ENCODE peak calls at places on chromosomes 3 and 15, in ten cellular contexts. One of them, this sample, is unnamed. For H3K36me3, the result is how much of the 10 kb centered on the place peaks cover.

GRCh38 chr3:177516130-177517011 is 319.1 kb upstream of the TBL1XR1 start:
- DNase-seq in mammary epithelial cell: no peak
- DNase-seq in A673: peak
- DNase-seq in transverse colon: no peak
- DNase-seq in colonic mucosa: no peak
- DNase-seq in breast epithelium: peak
- DNase-seq in OCI-LY7: no peak
- DNase-seq in psoas muscle: peak
- DNase-seq in uterus: peak
- DNase-seq in sigmoid colon: no peak
- DNase-seq in this sample: peak

GRCh38 chr3:13644341-13645082 is 95.6 kb downstream of the FBLN2 start:
- DNase-seq in A673: no peak
- DNase-seq in breast epithelium: no peak
- DNase-seq in mammary epithelial cell: peak
- DNase-seq in psoas muscle: no peak
- DNase-seq in colonic mucosa: no peak
- DNase-seq in uterus: no peak
- DNase-seq in OCI-LY7: no peak
- DNase-seq in sigmoid colon: no peak
- DNase-seq in transverse colon: no peak
- DNase-seq in this sample: no peak

GRCh38 chr3:170848294-170848917 is 21.6 kb downstream of the RPL22L1 start:
- DNase-seq in colonic mucosa: no peak
- DNase-seq in A673: peak
- DNase-seq in OCI-LY7: no peak
- DNase-seq in psoas muscle: no peak
- DNase-seq in uterus: no peak
- DNase-seq in transverse colon: no peak
- DNase-seq in breast epithelium: no peak
- DNase-seq in mammary epithelial cell: no peak
- DNase-seq in sigmoid colon: no peak
- DNase-seq in this sample: no peak

GRCh38 chr15:58506064-58506490 is 74.3 kb downstream of the LIPC start:
- DNase-seq in colonic mucosa: no peak
- DNase-seq in breast epithelium: peak
- DNase-seq in OCI-LY7: no peak
- DNase-seq in uterus: no peak
- DNase-seq in mammary epithelial cell: peak
- DNase-seq in A673: no peak
- DNase-seq in transverse colon: no peak
- DNase-seq in psoas muscle: peak
- DNase-seq in sigmoid colon: no peak
- DNase-seq in this sample: no peak

GRCh38 chr3:133452603-133453313 is 52.9 kb downstream of the BFSP2 start:
- DNase-seq in OCI-LY7: no peak
- DNase-seq in mammary epithelial cell: no peak
- DNase-seq in psoas muscle: no peak
- DNase-seq in A673: no peak
- DNase-seq in sigmoid colon: no peak
- DNase-seq in colonic mucosa: no peak
- DNase-seq in uterus: no peak
- DNase-seq in transverse colon: no peak
- DNase-seq in breast epithelium: no peak
- DNase-seq in this sample: no peak

GRCh38 chr3:165254812-165255211 is 58.6 kb upstream of the SLITRK3 start:
- DNase-seq in sigmoid colon: no peak
- DNase-seq in mammary epithelial cell: no peak
- DNase-seq in breast epithelium: no peak
- DNase-seq in A673: peak
- DNase-seq in uterus: no peak
- DNase-seq in transverse colon: no peak
- DNase-seq in psoas muscle: no peak
- DNase-seq in colonic mucosa: no peak
- DNase-seq in OCI-LY7: no peak
- DNase-seq in this sample: no peak

GRCh38 chr3:156727519-156728205 is 53.3 kb downstream of the TIPARP start:
- DNase-seq in mammary epithelial cell: no peak
- DNase-seq in A673: no peak
- DNase-seq in colonic mucosa: no peak
- DNase-seq in sigmoid colon: no peak
- DNase-seq in uterus: no peak
- DNase-seq in psoas muscle: no peak
- DNase-seq in OCI-LY7: peak
- DNase-seq in transverse colon: no peak
- DNase-seq in breast epithelium: no peak
- DNase-seq in this sample: no peak

GRCh38 chr3:183815951-183816475 is 9.4 kb downstream of the MAP6D1 start:
- DNase-seq in transverse colon: no peak
- DNase-seq in psoas muscle: no peak
- DNase-seq in colonic mucosa: no peak
- DNase-seq in sigmoid colon: no peak
- DNase-seq in A673: no peak
- DNase-seq in uterus: no peak
- DNase-seq in mammary epithelial cell: no peak
- DNase-seq in breast epithelium: no peak
- DNase-seq in OCI-LY7: peak
- DNase-seq in this sample: no peak

GRCh38 chr15:74928771-74929198 is 9.1 kb downstream of the COX5A start:
- DNase-seq in uterus: no peak
- DNase-seq in A673: no peak
- DNase-seq in colonic mucosa: no peak
- DNase-seq in sigmoid colon: no peak
- DNase-seq in breast epithelium: no peak
- DNase-seq in OCI-LY7: no peak
- DNase-seq in mammary epithelial cell: no peak
- DNase-seq in psoas muscle: no peak
- DNase-seq in transverse colon: no peak
- DNase-seq in this sample: no peak

GRCh38 chr15:74920472-74920871 is 13.8 kb upstream of the FAM219B start:
- DNase-seq in mammary epithelial cell: no peak
- DNase-seq in breast epithelium: no peak
- DNase-seq in colonic mucosa: no peak
- DNase-seq in psoas muscle: no peak
- DNase-seq in sigmoid colon: no peak
- DNase-seq in uterus: no peak
- DNase-seq in OCI-LY7: no peak
- DNase-seq in transverse colon: no peak
- DNase-seq in A673: no peak
- DNase-seq in this sample: no peak

DNA sequence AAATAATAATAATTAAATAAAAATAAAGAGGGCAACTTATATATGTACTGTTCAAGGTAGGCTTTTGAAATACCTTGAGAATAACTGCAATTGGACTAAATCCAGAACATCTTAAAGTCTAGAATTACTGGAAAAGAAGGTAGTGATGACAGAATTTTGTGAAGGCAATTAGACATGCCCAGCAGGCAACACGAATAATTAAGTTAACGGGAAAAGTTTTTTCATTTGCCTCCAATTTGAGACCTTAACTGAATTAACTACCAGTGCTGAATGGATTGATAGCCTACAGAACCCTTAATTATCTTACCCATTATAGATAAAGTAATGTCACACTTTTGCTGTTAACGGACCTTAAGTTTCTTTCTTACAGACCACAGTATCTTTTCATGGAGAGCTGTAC is 13.3 kb downstream of the COX5A start:
- DNase-seq in mammary epithelial cell: no peak
- DNase-seq in colonic mucosa: no peak
- DNase-seq in breast epithelium: no peak
- DNase-seq in A673: no peak
- DNase-seq in sigmoid colon: no peak
- DNase-seq in uterus: no peak
- DNase-seq in transverse colon: no peak
- DNase-seq in OCI-LY7: no peak
- DNase-seq in psoas muscle: no peak
- DNase-seq in this sample: no peak
- H3K36me3 ChIP-seq in mammary epithelial cell: under half
- H3K36me3 ChIP-seq in colonic mucosa: under half
- H3K36me3 ChIP-seq in breast epithelium: under half
- H3K36me3 ChIP-seq in A673: half or more
- H3K36me3 ChIP-seq in sigmoid colon: under half
- H3K36me3 ChIP-seq in uterus: under half
- H3K36me3 ChIP-seq in transverse colon: under half
- H3K36me3 ChIP-seq in OCI-LY7: half or more
- H3K36me3 ChIP-seq in psoas muscle: half or more
- H3K36me3 ChIP-seq in this sample: half or more

GRCh38 chr3:127711021-127711420 is 38.3 kb downstream of the ABTB1 start:
- DNase-seq in psoas muscle: no peak
- DNase-seq in sigmoid colon: peak
- DNase-seq in uterus: no peak
- DNase-seq in colonic mucosa: no peak
- DNase-seq in mammary epithelial cell: no peak
- DNase-seq in A673: no peak
- DNase-seq in OCI-LY7: no peak
- DNase-seq in breast epithelium: no peak
- DNase-seq in transverse colon: peak
- DNase-seq in this sample: peak

GRCh38 chr3:127710473-127710941 is 37.8 kb downstream of the ABTB1 start:
- DNase-seq in colonic mucosa: no peak
- DNase-seq in mammary epithelial cell: peak
- DNase-seq in psoas muscle: no peak
- DNase-seq in sigmoid colon: peak
- DNase-seq in transverse colon: peak
- DNase-seq in breast epithelium: no peak
- DNase-seq in OCI-LY7: no peak
- DNase-seq in uterus: no peak
- DNase-seq in A673: no peak
- DNase-seq in this sample: peak

GRCh38 chr3:127714151-127714571 is 41.4 kb downstream of the ABTB1 start:
- DNase-seq in sigmoid colon: no peak
- DNase-seq in colonic mucosa: no peak
- DNase-seq in psoas muscle: no peak
- DNase-seq in mammary epithelial cell: no peak
- DNase-seq in breast epithelium: no peak
- DNase-seq in OCI-LY7: no peak
- DNase-seq in A673: no peak
- DNase-seq in transverse colon: no peak
- DNase-seq in uterus: no peak
- DNase-seq in this sample: peak

GRCh38 chr3:127712881-127713771 is 40.4 kb downstream of the ABTB1 start:
- DNase-seq in uterus: no peak
- DNase-seq in transverse colon: no peak
- DNase-seq in colonic mucosa: no peak
- DNase-seq in mammary epithelial cell: no peak
- DNase-seq in breast epithelium: no peak
- DNase-seq in sigmoid colon: no peak
- DNase-seq in psoas muscle: no peak
- DNase-seq in OCI-LY7: no peak
- DNase-seq in A673: no peak
- DNase-seq in this sample: no peak

GRCh38 chr3:127712461-127712860 is 39.7 kb downstream of the ABTB1 start:
- DNase-seq in uterus: no peak
- DNase-seq in psoas muscle: no peak
- DNase-seq in colonic mucosa: no peak
- DNase-seq in sigmoid colon: peak
- DNase-seq in OCI-LY7: no peak
- DNase-seq in breast epithelium: no peak
- DNase-seq in mammary epithelial cell: no peak
- DNase-seq in transverse colon: no peak
- DNase-seq in A673: no peak
- DNase-seq in this sample: peak
- TF ChIP-seq CTCF in uterus: no peak
- TF ChIP-seq CTCF in psoas muscle: no peak
- TF ChIP-seq CTCF in colonic mucosa: no peak
- TF ChIP-seq CTCF in sigmoid colon: no peak
- TF ChIP-seq CTCF in OCI-LY7: no peak
- TF ChIP-seq CTCF in breast epithelium: no peak
- TF ChIP-seq CTCF in mammary epithelial cell: no peak
- TF ChIP-seq CTCF in transverse colon: no peak
- TF ChIP-seq CTCF in A673: no peak
- TF ChIP-seq CTCF in this sample: no peak

GRCh38 chr3:37457392-37458065 is 283.1 kb upstream of the LRRFIP2 start:
- DNase-seq in transverse colon: no peak
- DNase-seq in OCI-LY7: no peak
- DNase-seq in psoas muscle: peak
- DNase-seq in uterus: no peak
- DNase-seq in mammary epithelial cell: no peak
- DNase-seq in A673: peak
- DNase-seq in breast epithelium: no peak
- DNase-seq in sigmoid colon: no peak
- DNase-seq in colonic mucosa: no peak
- DNase-seq in this sample: no peak

GRCh38 chr3:37456791-37457190 is 282.4 kb upstream of the LRRFIP2 start:
- DNase-seq in psoas muscle: no peak
- DNase-seq in OCI-LY7: no peak
- DNase-seq in sigmoid colon: no peak
- DNase-seq in A673: no peak
- DNase-seq in colonic mucosa: no peak
- DNase-seq in breast epithelium: no peak
- DNase-seq in transverse colon: no peak
- DNase-seq in uterus: no peak
- DNase-seq in mammary epithelial cell: no peak
- DNase-seq in this sample: no peak

GRCh38 chr3:37458162-37458895 is 283.9 kb upstream of the LRRFIP2 start:
- DNase-seq in OCI-LY7: no peak
- DNase-seq in colonic mucosa: no peak
- DNase-seq in uterus: peak
- DNase-seq in transverse colon: no peak
- DNase-seq in psoas muscle: peak
- DNase-seq in mammary epithelial cell: no peak
- DNase-seq in sigmoid colon: peak
- DNase-seq in breast epithelium: no peak
- DNase-seq in A673: no peak
- DNase-seq in this sample: no peak

GRCh38 chr3:37453393-37454391 is 279.3 kb upstream of the LRRFIP2 start:
- DNase-seq in colonic mucosa: peak
- DNase-seq in transverse colon: peak
- DNase-seq in mammary epithelial cell: no peak
- DNase-seq in psoas muscle: peak
- DNase-seq in A673: peak
- DNase-seq in uterus: peak
- DNase-seq in sigmoid colon: peak
- DNase-seq in breast epithelium: peak
- DNase-seq in OCI-LY7: no peak
- DNase-seq in this sample: peak

GRCh38 chr3:37456270-37456708 is 281.9 kb upstream of the LRRFIP2 start:
- DNase-seq in OCI-LY7: no peak
- DNase-seq in sigmoid colon: peak
- DNase-seq in breast epithelium: peak
- DNase-seq in transverse colon: peak
- DNase-seq in A673: peak
- DNase-seq in psoas muscle: peak
- DNase-seq in uterus: peak
- DNase-seq in colonic mucosa: peak
- DNase-seq in mammary epithelial cell: no peak
- DNase-seq in this sample: peak
- H3K27ac ChIP-seq in OCI-LY7: no peak
- H3K27ac ChIP-seq in sigmoid colon: peak
- H3K27ac ChIP-seq in breast epithelium: peak
- H3K27ac ChIP-seq in transverse colon: peak
- H3K27ac ChIP-seq in A673: peak
- H3K27ac ChIP-seq in psoas muscle: peak
- H3K27ac ChIP-seq in uterus: peak
- H3K27ac ChIP-seq in colonic mucosa: peak
- H3K27ac ChIP-seq in mammary epithelial cell: no peak
- H3K27ac ChIP-seq in this sample: peak

GRCh38 chr15:41891946-41892345 is 1.9 kb downstream of the SPTBN5 start:
- DNase-seq in uterus: no peak
- DNase-seq in mammary epithelial cell: no peak
- DNase-seq in A673: peak
- DNase-seq in transverse colon: no peak
- DNase-seq in psoas muscle: peak
- DNase-seq in sigmoid colon: no peak
- DNase-seq in breast epithelium: no peak
- DNase-seq in OCI-LY7: no peak
- DNase-seq in colonic mucosa: no peak
- DNase-seq in this sample: no peak

GRCh38 chr15:41892621-41893421 is 1.0 kb downstream of the SPTBN5 start:
- DNase-seq in transverse colon: peak
- DNase-seq in breast epithelium: peak
- DNase-seq in colonic mucosa: peak
- DNase-seq in A673: no peak
- DNase-seq in mammary epithelial cell: peak
- DNase-seq in psoas muscle: peak
- DNase-seq in uterus: no peak
- DNase-seq in OCI-LY7: no peak
- DNase-seq in sigmoid colon: no peak
- DNase-seq in this sample: peak

GRCh38 chr15:41894791-41895463 is 1.1 kb upstream of the SPTBN5 start:
- DNase-seq in sigmoid colon: peak
- DNase-seq in uterus: peak
- DNase-seq in A673: peak
- DNase-seq in OCI-LY7: no peak
- DNase-seq in psoas muscle: peak
- DNase-seq in mammary epithelial cell: peak
- DNase-seq in transverse colon: peak
- DNase-seq in colonic mucosa: peak
- DNase-seq in breast epithelium: peak
- DNase-seq in this sample: peak

GRCh38 chr15:41894251-41894790 is 468 bp upstream of the SPTBN5 start:
- DNase-seq in uterus: no peak
- DNase-seq in mammary epithelial cell: no peak
- DNase-seq in sigmoid colon: no peak
- DNase-seq in psoas muscle: no peak
- DNase-seq in breast epithelium: no peak
- DNase-seq in OCI-LY7: no peak
- DNase-seq in transverse colon: no peak
- DNase-seq in A673: no peak
- DNase-seq in colonic mucosa: no peak
- DNase-seq in this sample: no peak

DNA sequence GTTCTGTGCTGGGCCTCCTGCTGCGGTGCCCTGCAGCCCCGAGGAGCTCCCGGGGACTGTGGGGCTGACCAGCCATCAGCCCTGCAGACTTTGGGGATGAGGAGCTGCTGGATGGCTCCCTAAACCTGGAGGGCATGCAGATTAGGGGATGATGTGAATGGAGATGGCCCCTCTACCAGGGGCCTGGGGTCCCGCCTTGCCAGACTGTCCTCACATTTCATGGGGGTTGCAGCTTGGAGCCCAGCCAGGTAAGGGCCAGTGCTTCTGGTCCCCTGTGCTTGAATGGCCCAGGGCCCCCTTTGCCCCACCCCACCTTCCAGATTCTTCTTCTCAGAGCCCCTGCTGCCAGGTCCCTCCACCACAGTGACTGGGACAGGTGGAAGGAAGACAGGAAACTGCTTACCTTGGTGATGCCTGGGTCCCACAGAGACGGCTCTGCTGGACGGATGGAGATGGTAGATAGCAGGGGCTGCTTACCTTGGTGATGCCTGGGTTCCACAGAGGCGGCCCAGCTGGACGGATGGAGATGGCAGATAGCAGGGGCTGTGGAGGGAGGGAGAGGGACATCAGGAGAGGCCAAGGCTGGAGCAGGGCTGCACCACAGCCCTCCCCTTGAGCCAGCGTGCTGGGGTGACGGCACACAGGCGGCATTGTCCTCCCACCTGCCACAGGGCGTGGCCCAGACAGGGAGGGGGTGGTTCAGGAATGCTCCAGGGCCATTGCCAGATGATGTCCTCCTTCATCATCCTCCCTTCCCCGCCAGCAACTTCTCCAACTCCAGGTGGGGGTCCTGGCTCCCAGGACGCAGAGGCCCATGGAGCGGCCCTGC is at the start of gene SPTBN5:
- DNase-seq in psoas muscle: peak
- DNase-seq in uterus: no peak
- DNase-seq in mammary epithelial cell: peak
- DNase-seq in colonic mucosa: no peak
- DNase-seq in A673: no peak
- DNase-seq in transverse colon: no peak
- DNase-seq in OCI-LY7: no peak
- DNase-seq in breast epithelium: peak
- DNase-seq in sigmoid colon: no peak
- DNase-seq in this sample: peak
- H3K36me3 ChIP-seq in psoas muscle: under half
- H3K36me3 ChIP-seq in uterus: under half
- H3K36me3 ChIP-seq in mammary epithelial cell: under half
- H3K36me3 ChIP-seq in colonic mucosa: under half
- H3K36me3 ChIP-seq in A673: under half
- H3K36me3 ChIP-seq in transverse colon: under half
- H3K36me3 ChIP-seq in OCI-LY7: under half
- H3K36me3 ChIP-seq in breast epithelium: under half
- H3K36me3 ChIP-seq in sigmoid colon: under half
- H3K36me3 ChIP-seq in this sample: under half

This sample was measured in right lobe of liver.